ENCODE peak calls at places on chromosomes 5 and 9, in four cellular contexts. One of them, this sample, is unnamed.

GRCh38 chr9:37066139-37066725 is 32.2 kb upstream of the PAX5 start:
- DNase-seq in uterus: no peak
- DNase-seq in spleen: no peak
- DNase-seq in AG04450: no peak
- DNase-seq in this sample: no peak

GRCh38 chr5:116652196-116652729 is 77.6 kb upstream of the SEMA6A start:
- DNase-seq in spleen: no peak
- DNase-seq in uterus: no peak
- DNase-seq in AG04450: no peak
- DNase-seq in this sample: peak

GRCh38 chr5:52743012-52743411 is 44.7 kb upstream of the ITGA1 start:
- DNase-seq in AG04450: no peak
- DNase-seq in spleen: no peak
- DNase-seq in uterus: no peak
- DNase-seq in this sample: no peak

GRCh38 chr9:134983506-134984371 is 66.0 kb upstream of the FCN1 start:
- DNase-seq in spleen: no peak
- DNase-seq in AG04450: no peak
- DNase-seq in uterus: no peak
- DNase-seq in this sample: no peak

GRCh38 chr5:179974946-179975712 is 67.4 kb upstream of the TBC1D9B start:
- DNase-seq in AG04450: no peak
- DNase-seq in uterus: no peak
- DNase-seq in spleen: peak
- DNase-seq in this sample: peak

GRCh38 chr5:153660919-153661318 is 170.4 kb downstream of the GRIA1 start:
- DNase-seq in AG04450: no peak
- DNase-seq in uterus: no peak
- DNase-seq in spleen: no peak
- DNase-seq in this sample: no peak

GRCh38 chr9:112203536-112203935 is 28.4 kb upstream of the SUSD1 start:
- DNase-seq in spleen: no peak
- DNase-seq in AG04450: no peak
- DNase-seq in uterus: no peak
- DNase-seq in this sample: no peak

GRCh38 chr9:90801507-90802289 is at the start of gene SYK:
- DNase-seq in AG04450: no peak
- DNase-seq in uterus: no peak
- DNase-seq in spleen: peak
- DNase-seq in this sample: no peak

GRCh38 chr9:134551657-134552348 is 89.8 kb upstream of the COL5A1 start:
- DNase-seq in spleen: peak
- DNase-seq in AG04450: no peak
- DNase-seq in uterus: no peak
- DNase-seq in this sample: peak

GRCh38 chr9:124735121-124735520 is 36.0 kb downstream of the NR6A1 start:
- DNase-seq in spleen: no peak
- DNase-seq in AG04450: no peak
- DNase-seq in uterus: no peak
- DNase-seq in this sample: no peak

GRCh38 chr9:134670851-134671281 is 29.3 kb downstream of the COL5A1 start:
- DNase-seq in AG04450: no peak
- DNase-seq in spleen: peak
- DNase-seq in uterus: no peak
- DNase-seq in this sample: no peak

GRCh38 chr9:133672503-133673259 is 36.5 kb downstream of the DBH start:
- DNase-seq in spleen: no peak
- DNase-seq in uterus: no peak
- DNase-seq in AG04450: no peak
- DNase-seq in this sample: no peak

GRCh38 chr9:114779352-114779845 is 26.4 kb downstream of the TNFSF15 start:
- DNase-seq in uterus: peak
- DNase-seq in spleen: no peak
- DNase-seq in AG04450: no peak
- DNase-seq in this sample: no peak

GRCh38 chr9:116048072-116048471 is 105.5 kb upstream of the PAPPA start:
- DNase-seq in AG04450: no peak
- DNase-seq in spleen: no peak
- DNase-seq in uterus: no peak
- DNase-seq in this sample: no peak

GRCh38 chr9:116045083-116045482 is 108.5 kb upstream of the PAPPA start:
- DNase-seq in uterus: no peak
- DNase-seq in AG04450: no peak
- DNase-seq in spleen: no peak
- DNase-seq in this sample: no peak

GRCh38 chr9:116051528-116051927 is 102.1 kb upstream of the PAPPA start:
- DNase-seq in AG04450: no peak
- DNase-seq in uterus: no peak
- DNase-seq in spleen: no peak
- DNase-seq in this sample: no peak

DNA sequence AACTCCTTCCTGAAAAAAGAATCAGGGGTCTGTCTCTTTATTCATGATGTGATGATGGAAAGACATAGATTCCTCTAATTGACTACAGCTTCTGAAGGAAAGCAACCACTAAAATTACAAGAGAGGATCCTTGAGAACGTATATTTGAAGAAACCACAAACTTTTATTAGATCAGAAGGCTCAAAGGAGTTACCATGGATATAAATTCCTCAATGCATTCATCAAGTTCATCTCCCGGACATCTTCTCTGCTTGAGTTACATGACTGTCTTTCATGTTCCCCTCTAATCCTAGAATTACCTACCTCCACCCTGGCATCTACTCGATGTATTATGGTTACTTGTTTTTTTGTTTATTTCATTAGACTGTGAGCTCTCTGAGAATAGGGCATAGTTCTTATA is 104.1 kb upstream of the PAPPA start:
- DNase-seq in spleen: no peak
- DNase-seq in uterus: no peak
- DNase-seq in AG04450: no peak
- DNase-seq in this sample: no peak
- H3K4me3 ChIP-seq in spleen: no peak
- H3K4me3 ChIP-seq in uterus: no peak
- H3K4me3 ChIP-seq in AG04450: no peak
- H3K4me3 ChIP-seq in this sample: no peak

GRCh38 chr9:84974258-84974657 is 304.7 kb downstream of the NTRK2 start:
- DNase-seq in uterus: no peak
- DNase-seq in spleen: no peak
- DNase-seq in AG04450: no peak
- DNase-seq in this sample: no peak

GRCh38 chr9:84978761-84979160 is 309.2 kb downstream of the NTRK2 start:
- DNase-seq in uterus: no peak
- DNase-seq in spleen: no peak
- DNase-seq in AG04450: no peak
- DNase-seq in this sample: no peak

GRCh38 chr9:84975926-84976325 is 306.4 kb downstream of the NTRK2 start:
- DNase-seq in AG04450: no peak
- DNase-seq in uterus: no peak
- DNase-seq in spleen: no peak
- DNase-seq in this sample: no peak

GRCh38 chr9:84970432-84970831 is 300.9 kb downstream of the NTRK2 start:
- DNase-seq in spleen: no peak
- DNase-seq in AG04450: no peak
- DNase-seq in uterus: no peak
- DNase-seq in this sample: no peak

DNA sequence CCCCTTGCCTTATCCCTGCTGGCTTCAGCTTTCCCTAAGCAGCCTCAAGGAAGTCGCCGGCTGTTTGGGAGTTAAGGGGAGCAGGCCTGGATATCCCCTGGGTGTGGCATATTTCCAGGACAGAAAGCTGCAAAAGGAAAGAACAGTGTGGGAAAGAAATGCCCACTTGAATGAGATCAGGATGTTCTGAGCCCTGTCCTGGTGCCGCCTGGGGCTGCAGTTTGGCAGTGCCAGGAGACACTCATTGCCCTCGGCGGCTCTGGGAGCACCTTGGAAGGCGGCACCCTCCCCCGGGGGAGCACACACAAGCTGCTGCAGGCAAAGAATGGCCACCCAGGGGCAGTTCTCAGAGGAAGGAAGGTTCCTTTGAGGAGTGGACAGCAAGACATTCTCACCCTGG is 305.3 kb downstream of the NTRK2 start:
- DNase-seq in uterus: no peak
- DNase-seq in AG04450: no peak
- DNase-seq in spleen: no peak
- DNase-seq in this sample: no peak
- H3K27ac ChIP-seq in uterus: no peak
- H3K27ac ChIP-seq in AG04450: no peak
- H3K27ac ChIP-seq in spleen: no peak
- H3K27ac ChIP-seq in this sample: peak

GRCh38 chr9:72365525-72366256 is 683 bp upstream of the ZFAND5 start:
- DNase-seq in AG04450: peak
- DNase-seq in spleen: peak
- DNase-seq in uterus: peak
- DNase-seq in this sample: peak
- TF ChIP-seq CTCF in AG04450: peak
- TF ChIP-seq CTCF in spleen: no peak
- TF ChIP-seq CTCF in uterus: no peak
- TF ChIP-seq CTCF in this sample: peak

GRCh38 chr5:88878976-88879375 is 4.0 kb downstream of the MEF2C start:
- DNase-seq in uterus: no peak
- DNase-seq in spleen: no peak
- DNase-seq in AG04450: no peak
- DNase-seq in this sample: no peak
- H3K4me3 ChIP-seq in uterus: no peak
- H3K4me3 ChIP-seq in spleen: peak
- H3K4me3 ChIP-seq in AG04450: no peak
- H3K4me3 ChIP-seq in this sample: peak

GRCh38 chr5:79183617-79184016 is 52.3 kb upstream of the JMY start:
- DNase-seq in uterus: no peak
- DNase-seq in AG04450: no peak
- DNase-seq in spleen: no peak
- DNase-seq in this sample: no peak

GRCh38 chr5:79183011-79183410 is 52.9 kb upstream of the JMY start:
- DNase-seq in uterus: no peak
- DNase-seq in AG04450: no peak
- DNase-seq in spleen: no peak
- DNase-seq in this sample: no peak

GRCh38 chr5:79182141-79182540 is 53.8 kb upstream of the JMY start:
- DNase-seq in spleen: no peak
- DNase-seq in AG04450: no peak
- DNase-seq in uterus: no peak
- DNase-seq in this sample: no peak

GRCh38 chr5:79186021-79186420 is 49.9 kb upstream of the JMY start:
- DNase-seq in spleen: no peak
- DNase-seq in AG04450: no peak
- DNase-seq in uterus: no peak
- DNase-seq in this sample: no peak

GRCh38 chr5:79181419-79182022 is 54.4 kb upstream of the JMY start:
- DNase-seq in spleen: no peak
- DNase-seq in uterus: no peak
- DNase-seq in AG04450: no peak
- DNase-seq in this sample: no peak
- H3K27ac ChIP-seq in spleen: no peak
- H3K27ac ChIP-seq in uterus: no peak
- H3K27ac ChIP-seq in AG04450: no peak
- H3K27ac ChIP-seq in this sample: no peak

GRCh38 chr9:121071356-121071755 is 3.4 kb upstream of the CNTRL start:
- DNase-seq in uterus: no peak
- DNase-seq in AG04450: no peak
- DNase-seq in spleen: no peak
- DNase-seq in this sample: no peak

GRCh38 chr9:121073038-121073437 is 1.7 kb upstream of the CNTRL start:
- DNase-seq in spleen: no peak
- DNase-seq in uterus: peak
- DNase-seq in AG04450: no peak
- DNase-seq in this sample: no peak

GRCh38 chr9:121074370-121075250 is at the start of gene CNTRL:
- DNase-seq in spleen: peak
- DNase-seq in uterus: peak
- DNase-seq in AG04450: peak
- DNase-seq in this sample: peak

GRCh38 chr9:121075251-121076036 is 689 bp downstream of the CNTRL start:
- DNase-seq in AG04450: no peak
- DNase-seq in spleen: no peak
- DNase-seq in uterus: no peak
- DNase-seq in this sample: no peak
- TF ChIP-seq CTCF in AG04450: no peak
- TF ChIP-seq CTCF in spleen: no peak
- TF ChIP-seq CTCF in uterus: no peak
- TF ChIP-seq CTCF in this sample: no peak

GRCh38 chr5:124665035-124665434 is 81.4 kb downstream of the ZNF608 start:
- DNase-seq in AG04450: no peak
- DNase-seq in uterus: no peak
- DNase-seq in spleen: no peak
- DNase-seq in this sample: no peak
- H3K4me3 ChIP-seq in AG04450: no peak
- H3K4me3 ChIP-seq in uterus: no peak
- H3K4me3 ChIP-seq in spleen: no peak
- H3K4me3 ChIP-seq in this sample: no peak

This sample was measured in dorsolateral prefrontal cortex.